ENCODE peak calls at places on chromosomes 3 and 15, in seven cellular contexts. One of them, this sample, is unnamed.
A peak's percentile ranks its signal among the peaks of the same experiment; 100 is the strongest.

GRCh38 chr3:180918542-180918941 is 6.1 kb downstream of the FXR1 start:
- DNase-seq in RCC 7860: no peak
- DNase-seq in T-helper 1 cell: no peak
- DNase-seq in MG63: no peak
- DNase-seq in A673: no peak
- DNase-seq in anterior cingulate cortex: no peak
- DNase-seq in nephron progenitor cell: no peak
- DNase-seq in this sample: no peak

GRCh38 chr3:173920386-173920785 is 522.8 kb downstream of the NLGN1 start:
- DNase-seq in RCC 7860: peak; percentile 16
- DNase-seq in T-helper 1 cell: no peak
- DNase-seq in MG63: no peak
- DNase-seq in A673: no peak
- DNase-seq in anterior cingulate cortex: no peak
- DNase-seq in nephron progenitor cell: no peak
- DNase-seq in this sample: no peak

GRCh38 chr15:62545392-62546227 is 380.5 kb upstream of the C2CD4B start:
- DNase-seq in RCC 7860: no peak
- DNase-seq in T-helper 1 cell: no peak
- DNase-seq in MG63: peak; percentile 72
- DNase-seq in A673: peak; percentile 67
- DNase-seq in anterior cingulate cortex: peak; percentile 81
- DNase-seq in nephron progenitor cell: no peak
- DNase-seq in this sample: peak; percentile 75

GRCh38 chr3:131485116-131485515 is 17.7 kb downstream of the MRPL3 start:
- DNase-seq in RCC 7860: no peak
- DNase-seq in T-helper 1 cell: no peak
- DNase-seq in MG63: no peak
- DNase-seq in A673: no peak
- DNase-seq in anterior cingulate cortex: no peak
- DNase-seq in nephron progenitor cell: no peak
- DNase-seq in this sample: no peak

GRCh38 chr3:90007786-90008499 is 900.5 kb downstream of the EPHA3 start:
- DNase-seq in RCC 7860: no peak
- DNase-seq in T-helper 1 cell: no peak
- DNase-seq in MG63: peak; percentile 55
- DNase-seq in A673: peak; percentile 11
- DNase-seq in anterior cingulate cortex: peak; percentile 42
- DNase-seq in nephron progenitor cell: no peak
- DNase-seq in this sample: no peak

GRCh38 chr3:23809840-23810341 is 4.1 kb downstream of the UBE2E1 start:
- DNase-seq in RCC 7860: no peak
- DNase-seq in T-helper 1 cell: no peak
- DNase-seq in MG63: no peak
- DNase-seq in A673: peak; percentile 25
- DNase-seq in anterior cingulate cortex: no peak
- DNase-seq in nephron progenitor cell: no peak
- DNase-seq in this sample: no peak

GRCh38 chr3:10437272-10437994 is 68.0 kb downstream of the ATP2B2 start:
- DNase-seq in RCC 7860: peak; percentile 17
- DNase-seq in T-helper 1 cell: peak; percentile 36
- DNase-seq in MG63: peak; percentile 38
- DNase-seq in A673: peak; percentile 51
- DNase-seq in anterior cingulate cortex: no peak
- DNase-seq in nephron progenitor cell: no peak
- DNase-seq in this sample: no peak

GRCh38 chr3:133209871-133210550 is 171.8 kb downstream of the TMEM108 start:
- DNase-seq in RCC 7860: no peak
- DNase-seq in T-helper 1 cell: no peak
- DNase-seq in MG63: no peak
- DNase-seq in A673: peak; percentile 90
- DNase-seq in anterior cingulate cortex: no peak
- DNase-seq in nephron progenitor cell: no peak
- DNase-seq in this sample: no peak

GRCh38 chr3:187679638-187680396 is 9.6 kb upstream of the SST start:
- DNase-seq in RCC 7860: peak; percentile 54
- DNase-seq in T-helper 1 cell: peak; percentile 51
- DNase-seq in MG63: peak; percentile 66
- DNase-seq in A673: peak; percentile 78
- DNase-seq in anterior cingulate cortex: peak; percentile 57
- DNase-seq in nephron progenitor cell: peak; percentile 90
- DNase-seq in this sample: peak; percentile 86

GRCh38 chr3:51777985-51778384 is 1.1 kb downstream of the IQCF6 start:
- DNase-seq in RCC 7860: no peak
- DNase-seq in T-helper 1 cell: no peak
- DNase-seq in MG63: peak; percentile 2
- DNase-seq in A673: no peak
- DNase-seq in anterior cingulate cortex: peak; percentile 37
- DNase-seq in nephron progenitor cell: no peak
- DNase-seq in this sample: peak; percentile 68

GRCh38 chr3:106428565-106428994 is 559.8 kb upstream of the CBLB start:
- DNase-seq in RCC 7860: peak; percentile 98
- DNase-seq in T-helper 1 cell: no peak
- DNase-seq in MG63: peak; percentile 90
- DNase-seq in A673: peak; percentile 69
- DNase-seq in anterior cingulate cortex: no peak
- DNase-seq in nephron progenitor cell: no peak
- DNase-seq in this sample: no peak

GRCh38 chr15:94412979-94413741 is 181.8 kb downstream of the MCTP2 start:
- DNase-seq in RCC 7860: no peak
- DNase-seq in T-helper 1 cell: no peak
- DNase-seq in MG63: no peak
- DNase-seq in A673: peak; percentile 51
- DNase-seq in anterior cingulate cortex: no peak
- DNase-seq in nephron progenitor cell: no peak
- DNase-seq in this sample: no peak

This sample was measured in stomach.